ENCODE peak calls at places on chromosomes 11 and 22, in four cellular contexts. L is neuronal stem cell, P is mesendoderm, S is IMR-90. T is an unnamed sample.

GRCh38 chr22:26922804-26923203 is 265.4 kb downstream of the MIAT start:
- DNase-seq in L (peak), P (peak), S (no peak), T (no peak)

GRCh38 chr11:75264356-75264755 is 23.8 kb downstream of the TPBGL start:
- DNase-seq in P (no peak), L (no peak), S (no peak), T (no peak)

GRCh38 chr11:1559103-1559951 is 12.7 kb downstream of the DUSP8 start:
- DNase-seq in P (peak), S (peak), L (no peak), T (peak)

GRCh38 chr11:79461144-79461543 is 20.3 kb upstream of the TENM4 start:
- DNase-seq in P (peak), L (peak), S (peak), T (peak)

GRCh38 chr11:76523147-76523546 is 78.3 kb downstream of the EMSY start:
- DNase-seq in P (peak), S (no peak), L (no peak), T (peak)

GRCh38 chr11:15157181-15157580 is 42.5 kb downstream of the INSC start:
- DNase-seq in L (no peak), S (peak), P (no peak), T (peak)

GRCh38 chr11:128686745-128687177 is 7.1 kb upstream of the FLI1 start:
- DNase-seq in P (peak), S (peak), L (no peak), T (peak)

GRCh38 chr11:114348200-114349191 is 51.8 kb downstream of the C11orf71 start:
- DNase-seq in L (peak), S (peak), P (peak), T (peak)

GRCh38 chr11:47305734-47306483 is 36.0 kb downstream of the MADD start:
- DNase-seq in L (no peak), S (no peak), P (no peak), T (no peak)

GRCh38 chr11:69645801-69646492 is 5.0 kb downstream of the CCND1 start:
- DNase-seq in P (no peak), S (no peak), L (no peak), T (no peak)

GRCh38 chr11:57903441-57904123 is 120.1 kb upstream of the OR9Q1 start:
- DNase-seq in S (peak), P (peak), L (no peak), T (no peak)

GRCh38 chr11:44625759-44626523 is 60.5 kb downstream of the CD82 start:
- DNase-seq in P (no peak), S (no peak), L (no peak), T (no peak)

GRCh38 chr11:76615950-76616349 is 54.6 kb downstream of the LRRC32 start:
- DNase-seq in S (peak), L (no peak), P (no peak), T (no peak)

GRCh38 chr11:73921180-73921579 is 29.6 kb upstream of the DNAJB13 start:
- DNase-seq in S (no peak), L (no peak), P (no peak), T (no peak)

GRCh38 chr22:35394011-35394312 is 6.0 kb upstream of the MCM5 start:
- DNase-seq in L (no peak), S (no peak), P (no peak), T (no peak)

GRCh38 chr11:11717064-11717725 is 95.4 kb upstream of the GALNT18 start:
- DNase-seq in P (no peak), S (no peak), L (no peak), T (no peak)

GRCh38 chr11:19756675-19757475 is 44.2 kb downstream of the NAV2 start:
- DNase-seq in S (no peak), P (no peak), L (no peak), T (no peak)

GRCh38 chr11:3176487-3176886 is 11.4 kb upstream of the OSBPL5 start:
- DNase-seq in P (no peak), L (no peak), S (no peak), T (no peak)

GRCh38 chr22:49753961-49754673 is 73.6 kb downstream of the BRD1 start:
- DNase-seq in S (no peak), L (no peak), P (no peak), T (no peak)

GRCh38 chr11:131888230-131888826 is 517.9 kb downstream of the NTM start:
- DNase-seq in P (no peak), S (peak), L (no peak), T (peak)

GRCh38 chr22:45226681-45227186 is 14.0 kb downstream of the KIAA0930 start:
- DNase-seq in L (no peak), S (no peak), P (no peak), T (no peak)

GRCh38 chr11:100297516-100297915 is 389.6 kb upstream of the ARHGAP42 start:
- DNase-seq in S (no peak), L (no peak), P (no peak), T (no peak)

GRCh38 chr11:19868281-19868821 is 155.7 kb downstream of the NAV2 start:
- DNase-seq in S (peak), P (peak), L (no peak), T (no peak)

GRCh38 chr11:88428959-88429358 is 91.4 kb upstream of the CTSC start:
- DNase-seq in L (no peak), P (no peak), S (no peak), T (no peak)

GRCh38 chr22:31346255-31346732 is at the start of gene PATZ1:
- DNase-seq in P (peak), S (peak), L (peak), T (peak)

GRCh38 chr22:25697978-25698377 is 44.0 kb upstream of the MYO18B start:
- DNase-seq in S (no peak), P (no peak), L (no peak), T (no peak)

GRCh38 chr22:25698986-25699385 is 43.0 kb upstream of the MYO18B start:
- DNase-seq in S (no peak), P (no peak), L (no peak), T (no peak)

GRCh38 chr22:25694167-25694907 is 47.7 kb upstream of the MYO18B start:
- DNase-seq in S (no peak), P (no peak), L (no peak), T (no peak)

GRCh38 chr22:25698461-25698860 is 43.5 kb upstream of the MYO18B start:
- DNase-seq in P (no peak), L (no peak), S (no peak), T (no peak)

GRCh38 chr22:25696763-25697710 is 45.0 kb upstream of the MYO18B start:
- DNase-seq in P (no peak), L (no peak), S (no peak), T (no peak)
- H3K27ac ChIP-seq in P (no peak), L (no peak), S (no peak), T (no peak)

GRCh38 chr22:29211066-29211841 is 5.6 kb downstream of the EMID1 start:
- DNase-seq in P (no peak), S (no peak), L (no peak), T (no peak)
- H2BK15ac ChIP-seq in P (no peak), S (no peak), L (peak), T (no peak)

GRCh38 chr11:30478923-30479322 is 107.2 kb downstream of the MPPED2 start:
- DNase-seq in P (peak), L (no peak), S (no peak), T (peak)

GRCh38 chr11:30474151-30474954 is 111.8 kb downstream of the MPPED2 start:
- DNase-seq in L (no peak), P (peak), S (no peak), T (no peak)

GRCh38 chr11:30481385-30481784 is 104.8 kb downstream of the MPPED2 start:
- DNase-seq in S (no peak), L (peak), P (peak), T (no peak)

GRCh38 chr11:30479899-30480298 is 106.3 kb downstream of the MPPED2 start:
- DNase-seq in S (no peak), P (peak), L (peak), T (peak)

GRCh38 chr11:30477061-30477460 is 109.1 kb downstream of the MPPED2 start:
- DNase-seq in L (no peak), S (no peak), P (no peak), T (no peak)
- H3K27ac ChIP-seq in L (no peak), S (no peak), P (no peak), T (no peak)

DNA sequence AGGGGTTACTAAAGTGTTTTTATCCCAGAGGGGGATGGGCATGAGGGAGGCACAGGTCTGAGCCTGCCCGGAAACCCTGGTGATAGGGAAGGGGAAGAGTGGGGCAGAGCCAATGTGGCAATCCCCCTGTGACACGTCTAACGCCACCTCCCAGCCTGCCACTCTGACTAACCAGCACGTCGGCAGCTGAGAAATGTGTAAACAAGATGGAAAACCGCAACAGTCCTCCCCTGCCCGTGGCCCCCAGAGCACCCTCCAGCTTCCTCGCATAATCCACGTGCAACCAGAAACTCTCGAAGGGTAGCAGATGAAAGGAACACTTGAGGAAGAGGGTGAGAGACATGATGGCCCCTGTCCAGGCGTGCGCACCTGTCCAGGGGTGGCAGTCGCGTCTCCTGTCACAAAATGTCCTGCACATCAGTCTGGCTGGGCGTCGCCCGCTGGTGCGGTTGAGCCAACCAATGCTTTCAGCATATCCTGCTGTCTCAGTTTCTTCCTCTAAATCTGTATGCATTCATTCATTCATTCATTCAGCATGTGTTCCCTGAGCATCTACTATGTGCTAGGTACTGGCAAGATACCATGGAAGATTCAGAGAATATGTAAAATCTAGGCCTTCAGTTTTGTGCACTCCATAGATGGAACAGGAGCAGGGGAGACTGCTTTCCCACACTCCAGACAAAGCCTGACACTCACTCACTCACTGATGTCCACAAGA is 4.5 kb downstream of the TMPRSS4 start:
- DNase-seq in P (no peak), L (no peak), S (no peak), T (no peak)
- H2BK15ac ChIP-seq in P (no peak), L (no peak), S (no peak), T (no peak)

GRCh38 chr11:65833297-65834030 is at the start of gene SNX32:
- DNase-seq in S (peak), P (peak), L (peak), T (peak)
- H3K27ac ChIP-seq in S (peak), P (no peak), L (no peak), T (no peak)